ENCODE peak calls at places on chromosome 20, in four cellular contexts. U is AG04450, C is breast epithelium, D is adipocyte. M is an unnamed sample.

GRCh38 chr20:20364747-20365558 is 3.0 kb upstream of the INSM1 start:
- DNase-seq in D (no peak), C (no peak), U (no peak), M (no peak)

GRCh38 chr20:63964412-63964811 is 5.3 kb downstream of the ZNF512B start:
- DNase-seq in U (no peak), C (no peak), D (no peak), M (peak; percentile 45)

GRCh38 chr20:24785141-24785924 is 163.7 kb upstream of the CST7 start:
- DNase-seq in D (peak; percentile 74), U (no peak), C (no peak), M (no peak)

GRCh38 chr20:38658879-38659612 is 57.4 kb downstream of the ARHGAP40 start:
- DNase-seq in C (no peak), D (peak; percentile 33), U (no peak), M (peak; percentile 72)

GRCh38 chr20:11352041-11352440 is 565.7 kb upstream of the BTBD3 start:
- DNase-seq in D (no peak), U (no peak), C (no peak), M (no peak)

GRCh38 chr20:50303573-50304500 is 113.2 kb downstream of the CEBPB start:
- DNase-seq in D (peak; percentile 71), U (no peak), C (no peak), M (no peak)

GRCh38 chr20:63968136-63968927 is 1.4 kb downstream of the ZNF512B start:
- DNase-seq in D (no peak), U (no peak), C (no peak), M (peak; percentile 58)

GRCh38 chr20:40980106-40980827 is 48.4 kb upstream of the TOP1 start:
- DNase-seq in C (no peak), D (peak; percentile 66), U (no peak), M (no peak)

GRCh38 chr20:10438217-10438616 is 3.1 kb downstream of the SLX4IP start:
- DNase-seq in C (no peak), D (no peak), U (no peak), M (no peak)

GRCh38 chr20:3557237-3557636 is 86.4 kb downstream of the ATRN start:
- DNase-seq in D (no peak), U (no peak), C (no peak), M (no peak)

GRCh38 chr20:32777177-32777956 is 15.2 kb downstream of the DNMT3B start:
- DNase-seq in U (no peak), D (no peak), C (no peak), M (no peak)

GRCh38 chr20:31894980-31895675 is 24.7 kb downstream of the TTLL9 start:
- DNase-seq in C (peak; percentile 55), U (no peak), D (peak; percentile 78), M (peak; percentile 38)

GRCh38 chr20:22556565-22557056 is 27.8 kb downstream of the FOXA2 start:
- DNase-seq in D (no peak), U (no peak), C (no peak), M (no peak)

GRCh38 chr20:32966881-32967781 is 37.1 kb downstream of the SUN5 start:
- DNase-seq in D (no peak), U (no peak), C (no peak), M (no peak)

GRCh38 chr20:36145877-36146707 is 8.4 kb upstream of the EPB41L1 start:
- DNase-seq in D (no peak), U (no peak), C (no peak), M (no peak)

GRCh38 chr20:32387262-32387661 is 29.1 kb downstream of the ASXL1 start:
- DNase-seq in C (no peak), U (no peak), D (no peak), M (no peak)

GRCh38 chr20:51712501-51713212 is 55.5 kb downstream of the ATP9A start:
- DNase-seq in D (peak; percentile 24), C (no peak), U (no peak), M (no peak)

GRCh38 chr20:7841291-7841966 is 98.8 kb downstream of the HAO1 start:
- DNase-seq in D (peak; percentile 30), C (no peak), U (peak; percentile 7), M (no peak)

GRCh38 chr20:2820084-2820895 is 4.1 kb downstream of the TMEM239 start:
- DNase-seq in C (no peak), D (peak; percentile 55), U (no peak), M (no peak)

GRCh38 chr20:62819494-62820174 is 2.8 kb downstream of the COL9A3 start:
- DNase-seq in D (peak; percentile 21), U (no peak), C (no peak), M (no peak)

GRCh38 chr20:46118481-46119020 is 437 bp downstream of the CD40 start:
- DNase-seq in D (no peak), C (no peak), U (no peak), M (no peak)

GRCh38 chr20:46120136-46120535 is 2.0 kb downstream of the CD40 start:
- DNase-seq in C (no peak), U (no peak), D (no peak), M (no peak)

GRCh38 chr20:46117704-46118467 is at the start of gene CD40:
- DNase-seq in U (no peak), D (no peak), C (peak; percentile 64), M (peak; percentile 57)

GRCh38 chr20:46119547-46119946 is 1.4 kb downstream of the CD40 start:
- DNase-seq in D (no peak), C (no peak), U (no peak), M (no peak)

GRCh38 chr20:46119028-46119546 is 973 bp downstream of the CD40 start:
- DNase-seq in D (no peak), C (no peak), U (no peak), M (no peak)
- H3K4me3 ChIP-seq in D (peak overlapping the region; percentile 78), C (peak overlapping the region; percentile 78), U (no peak overlapping the region), M (no peak overlapping the region)

GRCh38 chr20:16714242-16714641 is 15.6 kb upstream of the SNRPB2 start:
- DNase-seq in C (no peak), U (no peak), D (no peak), M (no peak)
- H3K4me3 ChIP-seq in C (no peak overlapping the region), U (no peak overlapping the region), D (no peak overlapping the region), M (no peak overlapping the region)

DNA sequence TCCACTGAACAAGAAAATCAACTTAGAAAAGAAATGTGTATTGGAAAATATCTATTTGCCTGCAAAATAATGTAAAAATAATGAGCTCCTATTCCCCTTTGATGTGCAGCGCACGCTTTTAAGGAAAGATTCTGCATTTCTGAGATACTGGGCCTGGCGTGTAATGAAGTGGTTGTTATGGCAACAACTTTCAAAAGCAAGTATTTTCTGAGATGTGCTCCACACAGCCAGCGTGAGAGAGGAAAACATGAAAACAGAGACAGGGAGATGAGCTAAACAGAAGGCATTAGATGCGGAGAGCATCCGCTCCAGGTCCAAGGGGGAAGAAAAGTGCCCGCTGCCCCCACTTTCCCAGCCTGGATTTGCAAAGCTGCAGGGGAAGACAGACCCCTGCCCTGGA is 39.1 kb upstream of the GTSF1L start:
- DNase-seq in U (no peak), C (no peak), D (no peak), M (no peak)
- H3K4me3 ChIP-seq in U (no peak overlapping the region), C (no peak overlapping the region), D (no peak overlapping the region), M (no peak overlapping the region)

DNA sequence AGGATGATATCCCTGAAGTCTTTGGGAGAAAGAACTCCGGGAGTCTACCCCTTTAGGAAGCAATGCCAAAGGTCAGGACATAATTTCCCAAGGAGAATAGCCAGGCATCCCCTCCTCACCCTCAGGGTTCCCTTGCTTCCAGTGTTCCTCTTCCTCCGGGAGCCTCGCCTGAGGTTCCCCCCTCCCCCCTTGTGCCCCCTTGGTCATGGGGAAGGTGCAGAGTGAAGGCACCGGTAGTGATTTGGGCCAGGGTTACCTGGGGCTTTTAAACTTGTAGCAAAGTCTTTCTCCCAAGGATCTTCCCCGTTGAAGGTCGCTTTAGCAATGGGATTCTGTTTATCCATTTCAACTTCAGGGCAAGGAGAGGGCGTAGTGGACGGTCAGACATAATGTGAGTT is 1.2 kb downstream of the ISM1 start:
- DNase-seq in C (no peak), U (no peak), D (no peak), M (no peak)
- H3K4me3 ChIP-seq in C (peak overlapping the region; percentile 87), U (no peak overlapping the region), D (peak overlapping the region; percentile 85), M (no peak overlapping the region)

DNA sequence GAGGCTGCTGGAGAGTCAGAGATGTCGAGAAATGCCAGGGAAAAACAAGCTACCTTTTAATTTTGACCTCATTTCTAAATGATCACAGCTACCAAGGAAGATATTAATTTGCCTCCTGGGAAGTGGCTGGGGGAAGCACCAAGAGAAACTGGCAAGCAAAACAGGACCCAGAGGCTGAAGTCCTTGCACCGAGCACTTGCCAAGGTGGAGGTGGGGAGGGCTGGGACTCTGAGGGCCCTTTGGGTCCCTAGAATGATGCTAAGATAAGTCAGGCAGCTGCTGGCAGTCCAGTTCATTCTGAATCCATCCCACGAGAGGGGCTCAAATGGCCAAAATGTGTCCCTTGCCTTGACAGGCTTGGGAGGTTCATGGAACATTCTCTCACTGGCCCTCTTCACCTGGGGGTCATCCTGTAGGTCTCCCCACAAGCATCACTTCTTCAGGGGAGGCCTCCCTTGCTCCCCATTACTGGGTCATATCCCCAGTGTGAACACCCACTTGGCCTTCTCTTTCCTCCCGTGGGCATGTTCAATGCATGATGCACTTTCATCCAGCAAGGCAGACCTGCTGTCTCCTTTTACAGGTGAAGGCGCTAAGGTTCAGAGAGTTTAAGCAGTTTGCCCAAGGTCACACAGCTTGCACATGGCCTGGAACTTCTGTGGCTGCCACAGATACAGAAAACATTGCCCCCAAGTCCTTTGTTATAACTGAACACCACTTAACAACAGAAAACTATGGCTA is 39.1 kb upstream of the BLCAP start:
- DNase-seq in C (no peak), D (no peak), U (no peak), M (no peak)
- H3K4me3 ChIP-seq in C (no peak overlapping the region), D (no peak overlapping the region), U (no peak overlapping the region), M (no peak overlapping the region)

GRCh38 chr20:1490643-1491042 is 577 bp downstream of the SIRPB2 start:
- DNase-seq in C (no peak), U (no peak), D (no peak), M (no peak)
- H3K4me3 ChIP-seq in C (peak overlapping the region; percentile 46), U (no peak overlapping the region), D (no peak overlapping the region), M (no peak overlapping the region)